ENCODE peak calls at places on chromosomes 16 and 17, in seven cellular contexts. H is left ventricle myocardium inferior, O is neural progenitor cell, K is lower leg skin, G is fibroblast of lung, P is GM23338, A is cardiac muscle cell. E is an unnamed sample.

GRCh38 chr17:49090885-49091594 is 41.5 kb upstream of the B4GALNT2 start:
- DNase-seq in O (no peak), H (no peak), A (no peak), G (no peak), P (no peak), K (peak), E (no peak)

GRCh38 chr16:55543470-55543869 is 23.0 kb upstream of the CAPNS2 start:
- DNase-seq in H (no peak), O (peak), K (no peak), P (peak), A (peak), G (peak), E (no peak)

GRCh38 chr17:44464037-44464436 is 39.2 kb downstream of the GPATCH8 start:
- DNase-seq in O (no peak), H (no peak), P (no peak), K (no peak), A (peak), G (no peak), E (no peak)

GRCh38 chr17:6381052-6381451 is 53.9 kb downstream of the AIPL1 start:
- DNase-seq in H (no peak), G (no peak), A (no peak), K (no peak), P (no peak), O (no peak), E (no peak)

GRCh38 chr17:68596411-68596945 is 4.7 kb downstream of the FAM20A start:
- DNase-seq in G (no peak), O (no peak), P (no peak), A (no peak), H (no peak), K (no peak), E (no peak)

GRCh38 chr17:13086142-13086769 is 68.4 kb upstream of the ELAC2 start:
- DNase-seq in P (no peak), H (peak), G (peak), A (peak), K (peak), O (no peak), E (no peak)

GRCh38 chr16:72149676-72150464 is 22.1 kb downstream of the PMFBP1 start:
- DNase-seq in O (peak), H (no peak), G (no peak), K (no peak), A (no peak), P (peak), E (no peak)

GRCh38 chr17:81228420-81228819 is 5.7 kb upstream of the CEP131 start:
- DNase-seq in G (no peak), P (no peak), H (no peak), O (no peak), K (no peak), A (no peak), E (no peak)

GRCh38 chr16:53643474-53643873 is 60.2 kb downstream of the RPGRIP1L start:
- DNase-seq in P (no peak), O (no peak), H (no peak), K (no peak), A (no peak), G (no peak), E (no peak)

GRCh38 chr17:8994319-8994718 is 27.0 kb upstream of the NTN1 start:
- DNase-seq in O (peak), A (peak), H (peak), G (peak), K (no peak), P (peak), E (peak)

GRCh38 chr17:80248001-80248893 is 12.4 kb upstream of the RNF213 start:
- DNase-seq in A (no peak), P (no peak), H (no peak), K (no peak), O (no peak), G (no peak), E (no peak)

GRCh38 chr16:19860146-19861030 is 24.3 kb downstream of the GPRC5B start:
- DNase-seq in K (no peak), A (peak), P (peak), O (peak), G (peak), H (no peak), E (no peak)

GRCh38 chr17:4499431-4500187 is 928 bp downstream of the SPNS2 start:
- DNase-seq in K (no peak), H (no peak), P (peak), G (no peak), O (peak), A (no peak), E (no peak)

GRCh38 chr16:89022051-89022836 is 45.2 kb upstream of the CBFA2T3 start:
- DNase-seq in P (no peak), O (no peak), H (no peak), G (no peak), A (no peak), K (no peak), E (peak)

GRCh38 chr17:59441459-59442096 is 110.1 kb downstream of the YPEL2 start:
- DNase-seq in O (no peak), G (no peak), K (no peak), A (no peak), H (no peak), P (no peak), E (no peak)

GRCh38 chr17:14337596-14338079 is 36.8 kb downstream of the HS3ST3B1 start:
- DNase-seq in G (no peak), H (no peak), O (no peak), A (no peak), P (no peak), K (no peak), E (no peak)

GRCh38 chr17:35981908-35982330 is 622 bp upstream of the CCL16 start:
- DNase-seq in A (no peak), H (no peak), K (no peak), O (peak), G (no peak), P (peak), E (no peak)

GRCh38 chr16:53053967-53054669 is 673 bp upstream of the CHD9 start:
- DNase-seq in A (peak), H (peak), P (no peak), O (no peak), G (peak), K (peak), E (peak)

GRCh38 chr17:19327039-19327776 is 35.3 kb downstream of the B9D1 start:
- DNase-seq in G (peak), K (no peak), H (no peak), A (peak), P (no peak), O (no peak), E (peak)

GRCh38 chr17:17919169-17920107 is 52.8 kb downstream of the TOM1L2 start:
- DNase-seq in A (peak), K (peak), H (peak), G (peak), O (peak), P (peak), E (peak)

GRCh38 chr17:77508047-77508715 is 367.4 kb downstream of the SEC14L1 start:
- DNase-seq in K (no peak), P (no peak), O (no peak), A (no peak), G (no peak), H (no peak), E (peak)

GRCh38 chr17:27627514-27627913 is 3.5 kb upstream of the LGALS9 start:
- DNase-seq in G (no peak), P (no peak), O (no peak), A (no peak), H (no peak), K (no peak), E (no peak)

GRCh38 chr17:74803388-74803930 is 27.3 kb upstream of the NAT9 start:
- DNase-seq in H (no peak), A (no peak), O (no peak), K (no peak), P (no peak), G (no peak), E (no peak)

GRCh38 chr16:30491229-30491628 is 18.7 kb downstream of the ITGAL start:
- DNase-seq in P (no peak), G (no peak), H (no peak), O (no peak), K (no peak), A (no peak), E (no peak)
- TF ChIP-seq CTCF in P (no peak), G (no peak), H (no peak), O (no peak), K (no peak), A (no peak), E (no peak)

GRCh38 chr16:106623-107324 is 28.7 kb downstream of the MPG start:
- DNase-seq in G (peak), H (no peak), O (peak), K (peak), A (peak), P (peak), E (no peak)

GRCh38 chr16:104355-104754 is 26.3 kb downstream of the MPG start:
- DNase-seq in H (no peak), O (no peak), K (no peak), A (no peak), G (no peak), P (no peak), E (no peak)

GRCh38 chr16:104828-105374 is 26.9 kb downstream of the MPG start:
- DNase-seq in K (no peak), G (no peak), P (no peak), A (no peak), O (no peak), H (no peak), E (no peak)

GRCh38 chr16:102060-102855 is 24.2 kb downstream of the MPG start:
- DNase-seq in O (no peak), G (peak), H (peak), P (no peak), A (peak), K (no peak), E (no peak)

GRCh38 chr16:105521-105920 is 27.5 kb downstream of the MPG start:
- DNase-seq in A (no peak), K (no peak), G (no peak), O (no peak), H (no peak), P (peak), E (no peak)
- TF ChIP-seq CTCF in A (no peak), K (no peak), G (no peak), O (no peak), H (no peak), P (peak), E (no peak)

GRCh38 chr16:29736112-29736511 is 9.7 kb downstream of the C16orf54 start:
- DNase-seq in P (no peak), A (peak), H (no peak), K (no peak), G (no peak), O (peak), E (no peak)
- TF ChIP-seq CTCF in P (peak), A (peak), H (no peak), K (no peak), G (no peak), O (peak), E (no peak)

GRCh38 chr17:39576187-39576586 is 31.5 kb downstream of the NEUROD2 start:
- DNase-seq in O (peak), K (no peak), H (no peak), P (peak), A (no peak), G (no peak), E (no peak)
- TF ChIP-seq CTCF in O (peak), K (no peak), H (peak), P (peak), A (peak), G (peak), E (peak)

GRCh38 chr17:40561294-40561870 is 3.9 kb downstream of the CCR7 start:
- DNase-seq in H (no peak), G (no peak), P (no peak), O (no peak), A (no peak), K (no peak), E (no peak)

GRCh38 chr17:40563371-40564052 is 1.8 kb downstream of the CCR7 start:
- DNase-seq in K (no peak), H (no peak), A (no peak), G (no peak), O (no peak), P (no peak), E (no peak)

GRCh38 chr17:40562841-40563370 is 2.4 kb downstream of the CCR7 start:
- DNase-seq in O (no peak), P (no peak), A (no peak), G (no peak), H (no peak), K (no peak), E (no peak)

GRCh38 chr17:40560592-40561293 is 4.5 kb downstream of the CCR7 start:
- DNase-seq in G (peak), K (no peak), O (no peak), P (no peak), A (peak), H (no peak), E (no peak)

DNA sequence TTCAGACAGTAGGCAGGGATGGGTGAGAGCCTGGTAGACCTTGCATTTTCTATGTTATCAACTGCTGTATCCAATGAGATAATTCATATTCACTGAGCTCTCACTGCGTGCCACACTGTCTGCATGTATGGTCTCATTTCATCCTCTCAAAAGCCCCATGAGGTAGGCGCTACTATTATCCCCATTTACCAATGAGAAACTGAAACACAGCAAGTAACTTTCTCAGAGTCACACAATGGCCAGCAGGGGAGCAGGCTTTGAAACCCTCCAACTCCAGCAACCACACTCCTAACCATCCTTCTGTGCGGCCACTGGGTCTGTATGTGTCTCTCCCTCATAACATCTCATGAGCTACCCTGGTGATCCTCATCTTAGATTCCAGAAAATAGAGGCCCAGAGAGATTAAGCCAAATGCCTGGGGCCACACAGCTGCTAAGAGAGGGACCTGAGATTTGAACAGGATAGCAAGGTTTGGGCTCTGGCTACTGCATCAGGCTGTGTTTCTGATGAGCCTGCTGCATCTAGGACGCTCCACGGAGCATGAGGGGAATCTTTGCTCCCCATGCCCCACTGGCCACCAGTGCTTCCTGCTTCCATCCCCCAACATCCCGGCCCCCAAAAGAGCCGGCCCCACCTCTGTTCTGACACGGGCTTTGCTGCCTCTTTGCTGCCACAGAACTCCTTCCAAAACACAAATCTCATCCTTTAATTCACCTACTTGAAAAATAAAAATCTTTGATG is 3.2 kb downstream of the CCR7 start:
- DNase-seq in K (no peak), H (no peak), P (no peak), G (no peak), O (no peak), A (no peak), E (no peak)
- TF ChIP-seq CTCF in K (no peak), H (no peak), P (no peak), G (no peak), O (peak), A (peak), E (peak)

GRCh38 chr16:57530104-57530522 is 6.3 kb downstream of the CCDC102A start:
- DNase-seq in O (no peak), K (no peak), G (peak), P (no peak), A (peak), H (peak), E (peak)

GRCh38 chr16:57527027-57527426 is 9.3 kb downstream of the CCDC102A start:
- DNase-seq in H (no peak), K (no peak), P (peak), O (no peak), G (no peak), A (no peak), E (peak)

GRCh38 chr16:57527610-57528360 is 8.6 kb downstream of the CCDC102A start:
- DNase-seq in K (no peak), H (no peak), A (no peak), O (no peak), P (no peak), G (no peak), E (no peak)

GRCh38 chr16:57529324-57530103 is 6.9 kb downstream of the CCDC102A start:
- DNase-seq in K (no peak), A (no peak), G (no peak), O (no peak), H (peak), P (peak), E (peak)

GRCh38 chr16:57528499-57529323 is 7.7 kb downstream of the CCDC102A start:
- DNase-seq in A (no peak), G (no peak), K (no peak), P (peak), O (peak), H (peak), E (peak)
- TF ChIP-seq CTCF in A (no peak), G (no peak), K (no peak), P (no peak), O (no peak), H (no peak), E (no peak)

GRCh38 chr16:84475643-84476240 is 28.7 kb downstream of the MEAK7 start:
- DNase-seq in O (no peak), K (no peak), P (no peak), H (no peak), A (no peak), G (no peak), E (no peak)
- TF ChIP-seq CTCF in O (no peak), K (no peak), P (no peak), H (no peak), A (no peak), G (no peak), E (no peak)

DNA sequence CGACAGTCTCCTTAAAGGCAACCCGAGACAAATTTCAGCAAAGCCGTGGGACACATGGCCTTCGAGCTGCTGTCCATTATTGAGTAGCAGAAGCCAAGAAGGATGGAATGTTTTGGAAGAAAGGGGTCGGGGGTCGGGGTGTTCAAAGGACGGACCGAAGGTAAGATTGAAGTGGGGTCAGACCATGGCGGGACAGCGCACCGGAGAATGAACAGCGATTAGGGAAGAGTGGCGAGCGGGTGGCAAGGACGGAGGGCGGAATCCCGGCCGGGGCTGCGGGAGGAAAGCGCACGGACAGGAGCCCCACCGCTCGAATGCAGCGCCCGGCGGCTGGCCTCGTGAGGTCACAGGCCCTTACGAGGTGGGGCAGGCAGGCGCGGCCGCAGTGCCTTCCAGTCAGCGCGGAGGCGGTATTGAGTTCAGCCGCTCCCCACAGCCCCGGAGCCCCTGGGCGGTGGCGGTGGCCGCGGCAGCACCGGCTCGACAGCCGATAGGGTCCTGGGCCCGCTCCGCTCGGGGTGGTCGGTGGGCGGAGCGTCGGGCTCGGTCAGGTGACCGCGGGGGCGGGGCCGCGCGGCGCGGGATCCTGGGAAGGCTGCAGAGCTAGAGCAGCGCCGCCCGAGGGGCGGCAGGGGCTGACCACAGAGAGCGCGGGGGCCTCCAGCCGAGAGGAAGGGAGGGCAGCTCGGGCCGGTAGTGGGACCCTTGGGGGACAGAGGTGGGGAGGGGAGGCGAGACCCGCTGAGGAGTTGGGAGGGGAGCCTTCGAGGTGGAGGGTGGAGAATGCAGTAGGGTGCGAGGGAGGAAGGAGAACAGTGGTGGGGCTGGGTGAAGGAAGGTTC is at the start of gene EFCAB13:
- DNase-seq in G (peak), P (peak), A (peak), H (peak), K (peak), O (peak), E (peak)
- TF ChIP-seq CTCF in G (no peak), P (peak), A (peak), H (peak), K (no peak), O (peak), E (peak)

GRCh38 chr16:67177743-67178699 is 5.7 kb downstream of the MATCAP1 start:
- DNase-seq in K (no peak), P (peak), A (peak), H (peak), G (peak), O (peak), E (peak)
- TF ChIP-seq CTCF in K (no peak), P (no peak), A (no peak), H (peak), G (no peak), O (peak), E (no peak)